ENCODE peak calls at places on chromosomes 6 and 20, in six cellular contexts. One of them, this sample, is unnamed.

GRCh38 chr6:130622142-130622541 is 205.1 kb upstream of the SMLR1 start:
- DNase-seq in GM19239: no peak
- DNase-seq in activated T-helper 1 cell treated with anti-CD3 and anti-CD28 coated beads, Interleukin-12 subunit alpha, Interleukin-12 subunit beta, Interleukin-2, Interleukin-4 antibody, amounts not matched to agents 30 ng/mL and 10 ng/mL and 1 ng/mL, durations not matched to agents 14 hours and 24 hours and 36 hours: no peak
- DNase-seq in H54: no peak
- DNase-seq in WERI-Rb-1: no peak
- DNase-seq in AG08395: no peak
- DNase-seq in this sample: peak

GRCh38 chr6:37531026-37531425 is 31.3 kb upstream of the CCDC167 start:
- DNase-seq in GM19239: no peak
- DNase-seq in activated T-helper 1 cell treated with anti-CD3 and anti-CD28 coated beads, Interleukin-12 subunit alpha, Interleukin-12 subunit beta, Interleukin-2, Interleukin-4 antibody, amounts not matched to agents 30 ng/mL and 10 ng/mL and 1 ng/mL, durations not matched to agents 14 hours and 24 hours and 36 hours: no peak
- DNase-seq in H54: peak
- DNase-seq in WERI-Rb-1: no peak
- DNase-seq in AG08395: no peak
- DNase-seq in this sample: peak

GRCh38 chr6:4345543-4345942 is 210.2 kb upstream of the ECI2 start:
- DNase-seq in GM19239: no peak
- DNase-seq in activated T-helper 1 cell treated with anti-CD3 and anti-CD28 coated beads, Interleukin-12 subunit alpha, Interleukin-12 subunit beta, Interleukin-2, Interleukin-4 antibody, amounts not matched to agents 30 ng/mL and 10 ng/mL and 1 ng/mL, durations not matched to agents 14 hours and 24 hours and 36 hours: no peak
- DNase-seq in H54: no peak
- DNase-seq in WERI-Rb-1: no peak
- DNase-seq in AG08395: no peak
- DNase-seq in this sample: no peak

GRCh38 chr20:20668639-20669038 is 43.8 kb downstream of the RALGAPA2 start:
- DNase-seq in GM19239: peak
- DNase-seq in activated T-helper 1 cell treated with anti-CD3 and anti-CD28 coated beads, Interleukin-12 subunit alpha, Interleukin-12 subunit beta, Interleukin-2, Interleukin-4 antibody, amounts not matched to agents 30 ng/mL and 10 ng/mL and 1 ng/mL, durations not matched to agents 14 hours and 24 hours and 36 hours: no peak
- DNase-seq in H54: no peak
- DNase-seq in WERI-Rb-1: no peak
- DNase-seq in AG08395: no peak
- DNase-seq in this sample: peak

GRCh38 chr6:83578057-83578456 is 65.7 kb downstream of the PRSS35 start:
- DNase-seq in GM19239: no peak
- DNase-seq in activated T-helper 1 cell treated with anti-CD3 and anti-CD28 coated beads, Interleukin-12 subunit alpha, Interleukin-12 subunit beta, Interleukin-2, Interleukin-4 antibody, amounts not matched to agents 30 ng/mL and 10 ng/mL and 1 ng/mL, durations not matched to agents 14 hours and 24 hours and 36 hours: no peak
- DNase-seq in H54: no peak
- DNase-seq in WERI-Rb-1: no peak
- DNase-seq in AG08395: no peak
- DNase-seq in this sample: no peak

GRCh38 chr6:110034637-110035096 is 56.6 kb downstream of the GPR6 start:
- DNase-seq in GM19239: no peak
- DNase-seq in activated T-helper 1 cell treated with anti-CD3 and anti-CD28 coated beads, Interleukin-12 subunit alpha, Interleukin-12 subunit beta, Interleukin-2, Interleukin-4 antibody, amounts not matched to agents 30 ng/mL and 10 ng/mL and 1 ng/mL, durations not matched to agents 14 hours and 24 hours and 36 hours: no peak
- DNase-seq in H54: no peak
- DNase-seq in WERI-Rb-1: no peak
- DNase-seq in AG08395: no peak
- DNase-seq in this sample: no peak

GRCh38 chr6:85684809-85685171 is 42.1 kb upstream of the SYNCRIP start:
- DNase-seq in GM19239: no peak
- DNase-seq in activated T-helper 1 cell treated with anti-CD3 and anti-CD28 coated beads, Interleukin-12 subunit alpha, Interleukin-12 subunit beta, Interleukin-2, Interleukin-4 antibody, amounts not matched to agents 30 ng/mL and 10 ng/mL and 1 ng/mL, durations not matched to agents 14 hours and 24 hours and 36 hours: no peak
- DNase-seq in H54: no peak
- DNase-seq in WERI-Rb-1: no peak
- DNase-seq in AG08395: no peak
- DNase-seq in this sample: no peak

GRCh38 chr6:44058617-44059358 is 68.5 kb downstream of the MRPL14 start:
- DNase-seq in GM19239: peak
- DNase-seq in activated T-helper 1 cell treated with anti-CD3 and anti-CD28 coated beads, Interleukin-12 subunit alpha, Interleukin-12 subunit beta, Interleukin-2, Interleukin-4 antibody, amounts not matched to agents 30 ng/mL and 10 ng/mL and 1 ng/mL, durations not matched to agents 14 hours and 24 hours and 36 hours: no peak
- DNase-seq in H54: peak
- DNase-seq in WERI-Rb-1: no peak
- DNase-seq in AG08395: peak
- DNase-seq in this sample: peak

GRCh38 chr20:19367591-19367990 is 155.1 kb downstream of the SLC24A3 start:
- DNase-seq in GM19239: no peak
- DNase-seq in activated T-helper 1 cell treated with anti-CD3 and anti-CD28 coated beads, Interleukin-12 subunit alpha, Interleukin-12 subunit beta, Interleukin-2, Interleukin-4 antibody, amounts not matched to agents 30 ng/mL and 10 ng/mL and 1 ng/mL, durations not matched to agents 14 hours and 24 hours and 36 hours: no peak
- DNase-seq in H54: no peak
- DNase-seq in WERI-Rb-1: no peak
- DNase-seq in AG08395: no peak
- DNase-seq in this sample: no peak

GRCh38 chr6:28269492-28269891 is 2.5 kb downstream of the ZSCAN26 start:
- DNase-seq in GM19239: no peak
- DNase-seq in activated T-helper 1 cell treated with anti-CD3 and anti-CD28 coated beads, Interleukin-12 subunit alpha, Interleukin-12 subunit beta, Interleukin-2, Interleukin-4 antibody, amounts not matched to agents 30 ng/mL and 10 ng/mL and 1 ng/mL, durations not matched to agents 14 hours and 24 hours and 36 hours: no peak
- DNase-seq in H54: peak
- DNase-seq in WERI-Rb-1: no peak
- DNase-seq in AG08395: peak
- DNase-seq in this sample: peak

GRCh38 chr6:53717571-53717970 is 52.0 kb upstream of the KLHL31 start:
- DNase-seq in GM19239: no peak
- DNase-seq in activated T-helper 1 cell treated with anti-CD3 and anti-CD28 coated beads, Interleukin-12 subunit alpha, Interleukin-12 subunit beta, Interleukin-2, Interleukin-4 antibody, amounts not matched to agents 30 ng/mL and 10 ng/mL and 1 ng/mL, durations not matched to agents 14 hours and 24 hours and 36 hours: no peak
- DNase-seq in H54: no peak
- DNase-seq in WERI-Rb-1: no peak
- DNase-seq in AG08395: no peak
- DNase-seq in this sample: no peak

This sample was measured in brain microvascular endothelial cell.